ENCODE peak calls at places on chromosomes 16 and 17, in six cellular contexts. One of them, this sample, is unnamed.

GRCh38 chr17:33508215-33508614 is 215.1 kb upstream of the ASIC2 start:
- DNase-seq in mesenchymal stem cell: no peak
- DNase-seq in trophoblast cell: no peak
- DNase-seq in IMR-90: no peak
- DNase-seq in H9: no peak
- DNase-seq in H1: no peak
- DNase-seq in this sample: no peak

GRCh38 chr16:10731790-10732189 is 11.9 kb upstream of the NUBP1 start:
- DNase-seq in IMR-90: no peak
- DNase-seq in mesenchymal stem cell: no peak
- DNase-seq in H1: no peak
- DNase-seq in H9: no peak
- DNase-seq in trophoblast cell: no peak
- DNase-seq in this sample: no peak

GRCh38 chr17:73089918-73090317 is 2.6 kb downstream of the SLC39A11 start:
- DNase-seq in H9: no peak
- DNase-seq in H1: no peak
- DNase-seq in mesenchymal stem cell: no peak
- DNase-seq in trophoblast cell: no peak
- DNase-seq in IMR-90: no peak
- DNase-seq in this sample: no peak

GRCh38 chr17:4559851-4560820 is at the start of gene GGT6:
- DNase-seq in IMR-90: no peak
- DNase-seq in trophoblast cell: no peak
- DNase-seq in mesenchymal stem cell: no peak
- DNase-seq in H1: no peak
- DNase-seq in H9: no peak
- DNase-seq in this sample: no peak

GRCh38 chr17:44314524-44314868 is 6.1 kb downstream of the RUNDC3A start:
- DNase-seq in H9: peak
- DNase-seq in mesenchymal stem cell: no peak
- DNase-seq in trophoblast cell: no peak
- DNase-seq in H1: no peak
- DNase-seq in IMR-90: no peak
- DNase-seq in this sample: no peak

GRCh38 chr16:88815901-88816589 is 4.3 kb upstream of the APRT start:
- DNase-seq in mesenchymal stem cell: peak
- DNase-seq in H1: peak
- DNase-seq in IMR-90: no peak
- DNase-seq in H9: peak
- DNase-seq in trophoblast cell: peak
- DNase-seq in this sample: no peak

GRCh38 chr16:30967795-30968194 is 10.2 kb downstream of the SETD1A start:
- DNase-seq in IMR-90: no peak
- DNase-seq in H9: no peak
- DNase-seq in trophoblast cell: no peak
- DNase-seq in mesenchymal stem cell: no peak
- DNase-seq in H1: no peak
- DNase-seq in this sample: no peak

GRCh38 chr16:88499314-88499713 is 46.2 kb downstream of the ZFPM1 start:
- DNase-seq in trophoblast cell: no peak
- DNase-seq in IMR-90: no peak
- DNase-seq in H9: no peak
- DNase-seq in mesenchymal stem cell: no peak
- DNase-seq in H1: no peak
- DNase-seq in this sample: no peak

GRCh38 chr16:89044394-89045180 is 49.1 kb upstream of the ACSF3 start:
- DNase-seq in trophoblast cell: no peak
- DNase-seq in H1: no peak
- DNase-seq in H9: no peak
- DNase-seq in mesenchymal stem cell: no peak
- DNase-seq in IMR-90: no peak
- DNase-seq in this sample: no peak

GRCh38 chr17:61106354-61106753 is 293.3 kb upstream of the TBX2 start:
- DNase-seq in H9: no peak
- DNase-seq in mesenchymal stem cell: no peak
- DNase-seq in IMR-90: no peak
- DNase-seq in trophoblast cell: no peak
- DNase-seq in H1: no peak
- DNase-seq in this sample: no peak

GRCh38 chr16:27824006-27824405 is 239.5 kb downstream of the GSG1L start:
- DNase-seq in trophoblast cell: no peak
- DNase-seq in mesenchymal stem cell: no peak
- DNase-seq in IMR-90: no peak
- DNase-seq in H1: no peak
- DNase-seq in H9: no peak
- DNase-seq in this sample: no peak

GRCh38 chr17:4492762-4493561 is 5.7 kb upstream of the SPNS2 start:
- DNase-seq in H1: peak
- DNase-seq in mesenchymal stem cell: peak
- DNase-seq in H9: peak
- DNase-seq in IMR-90: peak
- DNase-seq in trophoblast cell: peak
- DNase-seq in this sample: peak

GRCh38 chr17:45311762-45312476 is 4.9 kb downstream of the MAP3K14 start:
- DNase-seq in mesenchymal stem cell: peak
- DNase-seq in trophoblast cell: peak
- DNase-seq in H1: no peak
- DNase-seq in H9: no peak
- DNase-seq in IMR-90: peak
- DNase-seq in this sample: no peak

GRCh38 chr17:56725144-56725543 is 108.6 kb downstream of the C17orf67 start:
- DNase-seq in H1: no peak
- DNase-seq in IMR-90: no peak
- DNase-seq in mesenchymal stem cell: peak
- DNase-seq in H9: no peak
- DNase-seq in trophoblast cell: no peak
- DNase-seq in this sample: no peak

GRCh38 chr17:61783556-61784304 is 79.6 kb downstream of the BRIP1 start:
- DNase-seq in H9: no peak
- DNase-seq in IMR-90: no peak
- DNase-seq in mesenchymal stem cell: no peak
- DNase-seq in trophoblast cell: no peak
- DNase-seq in H1: no peak
- DNase-seq in this sample: no peak

GRCh38 chr17:9529033-9529748 is 46.4 kb downstream of the STX8 start:
- DNase-seq in trophoblast cell: peak
- DNase-seq in H9: no peak
- DNase-seq in H1: no peak
- DNase-seq in IMR-90: peak
- DNase-seq in mesenchymal stem cell: peak
- DNase-seq in this sample: no peak

GRCh38 chr17:42518046-42518754 is 17.8 kb upstream of the NAGLU start:
- DNase-seq in IMR-90: peak
- DNase-seq in H1: no peak
- DNase-seq in trophoblast cell: peak
- DNase-seq in mesenchymal stem cell: peak
- DNase-seq in H9: peak
- DNase-seq in this sample: no peak

GRCh38 chr16:88130016-88130415 is 178.8 kb downstream of the BANP start:
- DNase-seq in mesenchymal stem cell: no peak
- DNase-seq in trophoblast cell: no peak
- DNase-seq in IMR-90: no peak
- DNase-seq in H1: no peak
- DNase-seq in H9: no peak
- DNase-seq in this sample: no peak

GRCh38 chr17:28720247-28720996 is 637 bp downstream of the RPL23A start:
- DNase-seq in trophoblast cell: no peak
- DNase-seq in H9: no peak
- DNase-seq in IMR-90: no peak
- DNase-seq in mesenchymal stem cell: peak
- DNase-seq in H1: no peak
- DNase-seq in this sample: no peak

GRCh38 chr16:59148756-59149155 is 414.6 kb upstream of the GOT2 start:
- DNase-seq in IMR-90: no peak
- DNase-seq in H1: no peak
- DNase-seq in mesenchymal stem cell: no peak
- DNase-seq in trophoblast cell: no peak
- DNase-seq in H9: no peak
- DNase-seq in this sample: no peak

GRCh38 chr17:59561042-59561441 is 4.4 kb upstream of the DHX40 start:
- DNase-seq in mesenchymal stem cell: peak
- DNase-seq in H1: no peak
- DNase-seq in IMR-90: peak
- DNase-seq in H9: peak
- DNase-seq in trophoblast cell: peak
- DNase-seq in this sample: no peak

GRCh38 chr16:30030011-30030685 is 923 bp downstream of the TLCD3B start:
- DNase-seq in IMR-90: no peak
- DNase-seq in trophoblast cell: no peak
- DNase-seq in H9: peak
- DNase-seq in mesenchymal stem cell: no peak
- DNase-seq in H1: no peak
- DNase-seq in this sample: no peak

GRCh38 chr16:51834131-51834530 is 683.1 kb upstream of the SALL1 start:
- DNase-seq in H1: no peak
- DNase-seq in mesenchymal stem cell: peak
- DNase-seq in H9: no peak
- DNase-seq in trophoblast cell: no peak
- DNase-seq in IMR-90: peak
- DNase-seq in this sample: no peak

GRCh38 chr17:7717756-7718350 is 309 bp downstream of the DNAH2 start:
- DNase-seq in IMR-90: no peak
- DNase-seq in H1: no peak
- DNase-seq in trophoblast cell: no peak
- DNase-seq in mesenchymal stem cell: peak
- DNase-seq in H9: peak
- DNase-seq in this sample: no peak

GRCh38 chr16:81696136-81696958 is 82.7 kb upstream of the PLCG2 start:
- DNase-seq in mesenchymal stem cell: no peak
- DNase-seq in H9: no peak
- DNase-seq in IMR-90: no peak
- DNase-seq in H1: no peak
- DNase-seq in trophoblast cell: peak
- DNase-seq in this sample: no peak

GRCh38 chr17:29376667-29377268 is 13.4 kb upstream of the TAOK1 start:
- DNase-seq in H1: no peak
- DNase-seq in IMR-90: peak
- DNase-seq in mesenchymal stem cell: peak
- DNase-seq in trophoblast cell: peak
- DNase-seq in H9: peak
- DNase-seq in this sample: peak

GRCh38 chr17:37546242-37546641 is 56.6 kb downstream of the DUSP14 start:
- DNase-seq in IMR-90: no peak
- DNase-seq in H1: no peak
- DNase-seq in trophoblast cell: no peak
- DNase-seq in H9: no peak
- DNase-seq in mesenchymal stem cell: no peak
- DNase-seq in this sample: no peak

GRCh38 chr17:10116267-10116666 is 82.1 kb downstream of the GAS7 start:
- DNase-seq in H1: no peak
- DNase-seq in H9: no peak
- DNase-seq in mesenchymal stem cell: no peak
- DNase-seq in trophoblast cell: peak
- DNase-seq in IMR-90: no peak
- DNase-seq in this sample: no peak

GRCh38 chr17:67478266-67479118 is 101.4 kb downstream of the PITPNC1 start:
- DNase-seq in H9: peak
- DNase-seq in mesenchymal stem cell: no peak
- DNase-seq in H1: no peak
- DNase-seq in IMR-90: no peak
- DNase-seq in trophoblast cell: no peak
- DNase-seq in this sample: no peak
- H2AFZ ChIP-seq in H9: no peak
- H2AFZ ChIP-seq in mesenchymal stem cell: no peak
- H2AFZ ChIP-seq in H1: no peak
- H2AFZ ChIP-seq in IMR-90: peak
- H2AFZ ChIP-seq in trophoblast cell: no peak
- H2AFZ ChIP-seq in this sample: peak

GRCh38 chr17:82940226-82941020 is 100.6 kb upstream of the ZNF750 start:
- DNase-seq in trophoblast cell: no peak
- DNase-seq in H9: no peak
- DNase-seq in H1: no peak
- DNase-seq in mesenchymal stem cell: no peak
- DNase-seq in IMR-90: no peak
- DNase-seq in this sample: no peak
- H3K14ac ChIP-seq in trophoblast cell: no peak
- H3K14ac ChIP-seq in H9: no peak
- H3K14ac ChIP-seq in H1: no peak
- H3K14ac ChIP-seq in mesenchymal stem cell: no peak
- H3K14ac ChIP-seq in IMR-90: no peak
- H3K14ac ChIP-seq in this sample: peak

DNA sequence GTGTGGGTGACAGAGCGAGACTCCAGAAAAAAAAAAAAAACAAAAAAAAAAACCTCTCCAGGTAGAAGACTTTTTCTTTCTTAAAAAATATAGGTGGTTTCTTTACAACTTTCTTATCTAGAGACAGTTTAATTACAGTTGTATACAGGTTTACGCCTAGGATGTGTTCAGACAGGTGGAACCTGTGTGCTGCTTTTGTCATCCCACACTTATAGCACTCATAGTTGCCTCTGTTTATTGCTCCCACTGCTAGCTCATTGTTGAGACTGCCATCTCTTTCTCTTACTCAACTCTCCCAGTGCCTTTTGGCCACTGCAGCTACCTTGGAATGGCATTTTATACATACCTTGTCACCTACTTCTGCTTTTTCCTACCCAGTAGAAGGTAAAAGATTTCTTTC is 19.1 kb upstream of the MED9 start:
- DNase-seq in IMR-90: no peak
- DNase-seq in H9: no peak
- DNase-seq in H1: no peak
- DNase-seq in mesenchymal stem cell: no peak
- DNase-seq in trophoblast cell: no peak
- DNase-seq in this sample: no peak
- H2AFZ ChIP-seq in IMR-90: no peak
- H2AFZ ChIP-seq in H9: no peak
- H2AFZ ChIP-seq in H1: no peak
- H2AFZ ChIP-seq in mesenchymal stem cell: no peak
- H2AFZ ChIP-seq in trophoblast cell: no peak
- H2AFZ ChIP-seq in this sample: no peak

GRCh38 chr16:1929578-1930337 is 11.5 kb upstream of the HS3ST6 start:
- DNase-seq in H1: peak
- DNase-seq in mesenchymal stem cell: peak
- DNase-seq in trophoblast cell: peak
- DNase-seq in IMR-90: peak
- DNase-seq in H9: peak
- DNase-seq in this sample: peak
- H3K14ac ChIP-seq in H1: no peak
- H3K14ac ChIP-seq in mesenchymal stem cell: no peak
- H3K14ac ChIP-seq in trophoblast cell: peak
- H3K14ac ChIP-seq in IMR-90: no peak
- H3K14ac ChIP-seq in H9: no peak
- H3K14ac ChIP-seq in this sample: peak

DNA sequence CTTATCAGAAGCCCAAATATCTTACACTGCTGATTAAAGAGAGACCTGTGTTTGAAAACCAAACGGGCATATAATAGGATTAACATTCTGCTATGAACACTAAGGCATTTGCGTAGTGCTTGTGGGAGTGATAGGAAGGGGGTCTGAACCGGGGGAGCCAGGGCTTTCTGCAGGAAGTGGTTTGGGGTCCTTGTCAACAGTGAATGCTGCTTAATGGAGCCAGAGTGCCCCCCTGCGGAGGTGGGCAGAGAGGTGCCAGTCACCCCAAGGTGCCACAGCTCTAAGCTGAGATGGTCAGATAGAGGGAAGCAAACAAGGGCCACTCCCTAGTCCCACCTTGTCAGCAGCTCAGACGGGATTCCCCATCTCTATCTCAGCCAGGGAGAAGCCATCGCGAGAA is 17.6 kb downstream of the NAA60 start:
- DNase-seq in H9: no peak
- DNase-seq in IMR-90: no peak
- DNase-seq in H1: no peak
- DNase-seq in trophoblast cell: no peak
- DNase-seq in mesenchymal stem cell: no peak
- DNase-seq in this sample: no peak
- H2AFZ ChIP-seq in H9: no peak
- H2AFZ ChIP-seq in IMR-90: no peak
- H2AFZ ChIP-seq in H1: no peak
- H2AFZ ChIP-seq in trophoblast cell: no peak
- H2AFZ ChIP-seq in mesenchymal stem cell: no peak
- H2AFZ ChIP-seq in this sample: no peak

This sample was measured in neuronal stem cell.